ENCODE peak calls at places on chromosomes 13 and 19, in five cellular contexts. Z is cortex of kidney, A is thoracic aorta, G is activated T-cell treated with anti-CD3 and anti-CD28 coated beads for 24 hours, B is A549. S is an unnamed sample.

GRCh38 chr19:49652723-49653465 is 10.9 kb downstream of the SCAF1 start:
- DNase-seq in Z (no peak), A (no peak), G (no peak), B (no peak), S (no peak)

GRCh38 chr13:29704648-29705047 is 109.2 kb upstream of the SLC7A1 start:
- DNase-seq in Z (no peak), A (no peak), G (no peak), B (no peak), S (no peak)

GRCh38 chr19:35732540-35733179 is 9.6 kb downstream of the IGFLR1 start:
- DNase-seq in Z (no peak), A (no peak), G (no peak), B (no peak), S (no peak)

GRCh38 chr19:40691421-40692211 is 1.2 kb upstream of the NUMBL start:
- DNase-seq in Z (no peak), A (no peak), G (no peak), B (peak), S (no peak)

GRCh38 chr19:39430675-39431593 is 4.8 kb downstream of the RPS16 start:
- DNase-seq in Z (no peak), A (peak), G (no peak), B (peak), S (peak)

GRCh38 chr13:106499113-106499512 is 36.3 kb downstream of the EFNB2 start:
- DNase-seq in Z (no peak), A (no peak), G (no peak), B (no peak), S (no peak)

GRCh38 chr19:37979547-37980082 is 72.6 kb downstream of the SIPA1L3 start:
- DNase-seq in Z (no peak), A (no peak), G (no peak), B (no peak), S (no peak)

GRCh38 chr13:66556306-66556705 is 673.8 kb downstream of the PCDH9 start:
- DNase-seq in Z (no peak), A (no peak), G (no peak), B (no peak), S (no peak)

GRCh38 chr13:82480415-82480814 is 1401.9 kb downstream of the SLITRK1 start:
- DNase-seq in Z (no peak), A (no peak), G (no peak), B (no peak), S (no peak)

GRCh38 chr19:10842788-10843187 is 5.4 kb upstream of the C19orf38 start:
- DNase-seq in Z (no peak), A (no peak), G (no peak), B (no peak), S (no peak)

GRCh38 chr13:97768134-97768533 is 185.3 kb upstream of the IPO5 start:
- DNase-seq in Z (no peak), A (no peak), G (no peak), B (no peak), S (no peak)

GRCh38 chr13:96963786-96964475 is 30.3 kb downstream of the OXGR1 start:
- DNase-seq in Z (no peak), A (no peak), G (no peak), B (no peak), S (no peak)

GRCh38 chr13:98129059-98129741 is 13.7 kb upstream of the FARP1 start:
- DNase-seq in Z (no peak), A (no peak), G (no peak), B (no peak), S (no peak)

GRCh38 chr13:66365101-66365500 is 865.0 kb downstream of the PCDH9 start:
- DNase-seq in Z (no peak), A (no peak), G (no peak), B (no peak), S (no peak)

GRCh38 chr19:14398563-14398962 is 17.3 kb downstream of the ADGRE5 start:
- DNase-seq in Z (no peak), A (no peak), G (no peak), B (no peak), S (no peak)

GRCh38 chr19:14977128-14977527 is 2.5 kb downstream of the SLC1A6 start:
- DNase-seq in Z (no peak), A (no peak), G (no peak), B (no peak), S (no peak)